ENCODE peak calls at places on chromosomes 12 and 14, in nine cellular contexts. Q, Y, Z, S, D, V, T, N and L are unnamed samples.

GRCh38 chr12:14960548-14961465 is 594 bp downstream of the ARHGDIB start:
- DNase-seq in N (no peak), T (no peak), V (no peak), Y (no peak), S (peak), D (no peak), Z (no peak), Q (peak), L (no peak)

GRCh38 chr14:101928415-101928841 is 35.9 kb upstream of the DYNC1H1 start:
- DNase-seq in D (no peak), N (no peak), Z (no peak), Y (peak), T (no peak), V (no peak), S (no peak), Q (no peak), L (no peak)

GRCh38 chr12:20368653-20369163 is 371 bp downstream of the PDE3A start:
- DNase-seq in S (peak), Z (no peak), V (no peak), T (no peak), N (no peak), D (no peak), Y (peak), Q (no peak), L (no peak)

GRCh38 chr12:117045175-117045997 is 53.8 kb downstream of the TESC start:
- DNase-seq in S (no peak), V (no peak), Z (no peak), D (no peak), Y (no peak), T (no peak), Q (peak), N (no peak), L (no peak)

GRCh38 chr14:64549805-64550538 is at the start of gene PPP1R36:
- DNase-seq in N (no peak), Y (peak), Z (no peak), D (no peak), S (peak), Q (no peak), T (peak), V (no peak), L (peak)

GRCh38 chr12:67512061-67512460 is 136.5 kb upstream of the DYRK2 start:
- DNase-seq in T (no peak), Z (no peak), Y (no peak), S (no peak), V (no peak), Q (no peak), N (no peak), D (no peak), L (no peak)

GRCh38 chr12:8947737-8948136 is 1.7 kb downstream of the M6PR start:
- DNase-seq in N (no peak), V (no peak), Z (no peak), D (no peak), T (no peak), Q (no peak), S (no peak), Y (no peak), L (no peak)

GRCh38 chr14:54600685-54601084 is 33.8 kb downstream of the SAMD4A start:
- DNase-seq in S (no peak), D (no peak), T (no peak), Y (no peak), Q (no peak), Z (no peak), N (no peak), V (no peak), L (no peak)

GRCh38 chr12:124884587-124885438 is 21.1 kb upstream of the SCARB1 start:
- DNase-seq in Q (peak), T (peak), Z (no peak), V (no peak), N (no peak), S (peak), D (no peak), Y (no peak), L (no peak)

GRCh38 chr12:65720136-65720535 is 104.1 kb upstream of the HMGA2 start:
- DNase-seq in T (no peak), Q (no peak), D (no peak), V (no peak), Z (no peak), S (no peak), N (peak), Y (no peak), L (no peak)

GRCh38 chr14:22131749-22132476 is 457.1 kb downstream of the DAD1 start:
- DNase-seq in V (no peak), T (no peak), Q (peak), N (no peak), Y (no peak), Z (no peak), S (peak), D (no peak), L (no peak)

GRCh38 chr14:101068958-101069549 is 165.5 kb upstream of the RTL1 start:
- DNase-seq in D (no peak), T (peak), Q (no peak), N (no peak), Y (peak), V (peak), S (peak), Z (peak), L (no peak)

GRCh38 chr12:15546102-15546701 is 223.9 kb downstream of the PTPRO start:
- DNase-seq in Y (no peak), T (no peak), Q (no peak), D (peak), N (no peak), Z (no peak), V (no peak), S (no peak), L (no peak)

GRCh38 chr14:52131640-52132320 is 62.9 kb upstream of the NID2 start:
- DNase-seq in Q (peak), Z (no peak), T (peak), Y (peak), D (peak), N (peak), V (no peak), S (peak), L (no peak)

GRCh38 chr12:49358548-49359141 is 8.6 kb upstream of the SPATS2 start:
- DNase-seq in Y (no peak), V (no peak), D (no peak), Q (peak), S (peak), N (peak), T (peak), Z (no peak), L (no peak)

GRCh38 chr12:23895792-23896218 is 53.7 kb downstream of the SOX5 start:
- DNase-seq in V (no peak), Z (no peak), Q (no peak), D (no peak), T (no peak), S (no peak), N (no peak), Y (no peak), L (no peak)

GRCh38 chr12:124527861-124528561 is 39.4 kb downstream of the NCOR2 start:
- DNase-seq in T (no peak), S (no peak), Z (no peak), Q (no peak), N (no peak), Y (no peak), V (no peak), D (no peak), L (no peak)

GRCh38 chr12:109632299-109632698 is 58.7 kb downstream of the MVK start:
- DNase-seq in N (no peak), V (no peak), D (no peak), T (no peak), S (no peak), Q (no peak), Z (no peak), Y (no peak), L (no peak)

GRCh38 chr14:87864356-87865230 is 128.4 kb downstream of the GALC start:
- DNase-seq in V (no peak), Z (no peak), Q (no peak), D (no peak), Y (no peak), S (no peak), T (no peak), N (no peak), L (no peak)

GRCh38 chr14:81275305-81275950 is 54.7 kb upstream of the GTF2A1 start:
- DNase-seq in V (no peak), S (no peak), N (no peak), Q (no peak), Z (no peak), T (no peak), Y (no peak), D (no peak), L (no peak)

GRCh38 chr12:52891044-52891443 is 13.8 kb downstream of the KRT8 start:
- DNase-seq in N (no peak), Y (no peak), T (no peak), V (no peak), D (no peak), S (no peak), Z (no peak), Q (no peak), L (no peak)

GRCh38 chr14:104690266-104690711 is 871 bp downstream of the INF2 start:
- DNase-seq in N (no peak), T (peak), V (no peak), S (peak), D (no peak), Z (no peak), Y (no peak), Q (no peak), L (no peak)

GRCh38 chr12:108787539-108787938 is 56.2 kb upstream of the CORO1C start:
- DNase-seq in T (no peak), N (no peak), Q (no peak), Y (no peak), D (no peak), Z (no peak), V (no peak), S (no peak), L (no peak)

GRCh38 chr12:100141666-100141997 is 1.0 kb downstream of the BLTP3B start:
- DNase-seq in V (no peak), T (no peak), S (no peak), D (no peak), Z (no peak), Y (peak), Q (peak), N (peak), L (no peak)

GRCh38 chr12:15978431-15978950 is 67.4 kb downstream of the DERA start:
- DNase-seq in N (no peak), Z (no peak), Q (no peak), Y (no peak), S (no peak), V (no peak), D (no peak), T (no peak), L (no peak)

GRCh38 chr12:46677749-46678148 is 148.0 kb downstream of the SLC38A4 start:
- DNase-seq in V (no peak), N (no peak), Y (no peak), D (no peak), T (no peak), Q (peak), Z (no peak), S (no peak), L (no peak)

GRCh38 chr12:132160016-132160415 is 15.8 kb downstream of the NOC4L start:
- DNase-seq in D (no peak), T (no peak), Y (no peak), S (no peak), Q (no peak), V (no peak), Z (no peak), N (no peak), L (no peak)

GRCh38 chr14:89444044-89444443 is 27.0 kb upstream of the FOXN3 start:
- DNase-seq in D (no peak), N (no peak), S (no peak), Z (no peak), Y (peak), V (no peak), Q (no peak), T (no peak), L (no peak)

GRCh38 chr14:99480856-99481744 is at the start of the genes CCNK and SETD3:
- DNase-seq in Y (peak), Q (peak), N (peak), S (peak), D (peak), Z (peak), T (peak), V (peak), L (peak)
- TF ChIP-seq POLR2A in Y (peak), Q (peak), N (peak), S (peak), D (peak), Z (peak), T (peak), V (peak), L (peak)

DNA sequence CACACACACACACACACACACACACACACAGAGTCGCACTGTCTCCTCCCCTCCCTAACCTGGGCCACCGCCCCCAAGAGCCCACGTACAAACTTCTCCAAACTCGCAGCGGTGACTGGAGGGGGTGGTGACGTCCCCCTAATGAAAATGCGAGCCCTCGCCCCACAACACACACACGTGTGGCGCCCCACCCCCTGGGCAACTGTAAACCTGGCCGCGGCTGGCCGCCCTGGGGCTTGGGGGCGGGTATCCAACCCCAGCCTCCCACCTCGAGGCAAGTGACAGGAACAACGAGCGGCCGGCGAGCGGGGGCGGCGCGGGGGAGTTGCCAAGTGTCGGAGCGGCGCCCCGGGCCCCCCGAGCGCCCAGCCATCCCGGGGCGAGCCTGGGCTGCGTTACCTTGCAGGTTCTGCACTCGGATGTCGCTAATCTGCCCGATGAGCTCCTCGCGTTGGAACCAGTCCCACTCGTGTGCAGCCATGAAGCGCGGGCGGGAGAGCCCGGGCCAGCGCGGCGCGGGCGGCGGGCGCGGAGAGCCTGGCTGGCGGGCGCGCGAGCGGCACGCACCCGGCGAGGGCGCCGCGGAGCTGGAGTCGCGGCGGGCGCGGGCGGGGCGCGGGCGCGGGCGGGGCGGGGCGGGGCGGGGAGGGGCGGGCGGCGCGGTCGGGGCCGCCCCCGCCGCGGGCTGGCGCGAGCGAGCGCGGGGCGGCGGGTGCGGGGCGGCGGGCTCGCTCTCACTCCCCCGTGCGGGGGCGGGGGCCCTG is at the start of gene CLMN:
- DNase-seq in S (peak), T (peak), V (no peak), Q (peak), N (peak), D (no peak), Y (no peak), Z (no peak), L (peak)
- TF ChIP-seq POLR2AphosphoS5 in S (no peak), T (no peak), V (no peak), Q (no peak), N (no peak), D (no peak), Y (no peak), Z (no peak), L (no peak)

GRCh38 chr12:6493580-6494350 is at the start of gene NCAPD2:
- DNase-seq in Q (peak), Y (peak), T (peak), S (peak), D (peak), N (peak), Z (peak), V (peak), L (peak)
- TF ChIP-seq POLR2A in Q (peak), Y (no peak), T (no peak), S (peak), D (peak), N (peak), Z (peak), V (no peak), L (peak)

DNA sequence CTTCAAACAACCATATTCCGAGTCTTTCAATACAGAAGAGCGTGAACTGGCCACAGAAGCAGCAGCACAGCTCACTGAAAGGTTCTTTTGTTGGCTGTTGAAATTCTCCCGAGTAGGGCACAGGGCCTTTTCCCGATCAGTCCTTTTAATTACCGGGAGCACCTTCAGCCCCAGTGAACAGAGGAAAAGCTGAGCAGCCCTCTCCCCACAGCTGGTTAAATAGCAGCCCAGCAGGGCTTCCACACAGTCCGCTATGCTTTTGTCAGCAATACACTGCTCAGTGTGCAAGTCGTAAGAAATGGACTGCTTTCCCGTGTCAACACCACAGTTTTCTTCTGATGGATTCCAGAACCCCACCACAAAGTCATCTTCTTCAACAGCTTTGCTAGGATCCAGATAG is 61.3 kb downstream of the DICER1 start:
- DNase-seq in N (no peak), D (no peak), Q (no peak), V (no peak), Y (no peak), S (no peak), T (no peak), Z (no peak), L (no peak)
- TF ChIP-seq POLR2AphosphoS5 in N (no peak), D (no peak), Q (no peak), V (peak), Y (no peak), S (no peak), T (no peak), Z (no peak), L (no peak)

GRCh38 chr12:68686595-68687521 is at the start of gene NUP107:
- DNase-seq in D (peak), V (peak), S (peak), Y (peak), N (peak), Z (peak), T (peak), Q (peak), L (peak)
- TF ChIP-seq POLR2A in D (peak), V (peak), S (peak), Y (no peak), N (peak), Z (no peak), T (no peak), Q (peak), L (peak)

GRCh38 chr14:45039390-45039789 is 44.5 kb upstream of the PRPF39 start:
- DNase-seq in D (no peak), Q (no peak), S (no peak), N (no peak), Z (no peak), Y (no peak), V (no peak), T (no peak), L (no peak)

GRCh38 chr14:45041641-45042040 is 42.3 kb upstream of the PRPF39 start:
- DNase-seq in Q (no peak), S (no peak), N (no peak), Y (no peak), D (no peak), Z (no peak), V (no peak), T (no peak), L (no peak)

GRCh38 chr14:45048385-45048784 is 35.5 kb upstream of the PRPF39 start:
- DNase-seq in T (no peak), D (no peak), S (no peak), Q (no peak), N (no peak), Z (no peak), Y (no peak), V (no peak), L (no peak)

GRCh38 chr14:45038865-45039264 is 45.1 kb upstream of the PRPF39 start:
- DNase-seq in S (no peak), Y (no peak), Q (no peak), D (no peak), T (no peak), N (no peak), V (no peak), Z (no peak), L (no peak)

DNA sequence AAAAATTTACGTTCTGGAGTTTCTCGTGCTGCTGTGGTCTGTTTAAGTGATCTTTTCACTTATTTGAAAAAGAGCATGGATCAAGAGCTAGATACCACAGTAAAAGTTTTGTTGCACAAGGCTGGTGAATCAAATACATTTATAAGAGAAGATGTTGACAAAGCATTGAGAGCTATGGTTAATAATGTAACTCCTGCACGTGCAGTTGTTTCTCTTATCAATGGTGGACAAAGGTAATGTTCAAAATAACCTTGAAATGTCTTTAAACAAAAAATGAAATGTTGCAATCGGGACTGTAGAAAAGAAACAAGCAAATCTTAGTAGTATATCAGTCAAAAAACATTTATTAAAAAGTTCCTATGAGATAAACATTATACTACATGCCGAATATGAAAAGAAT is 39.3 kb upstream of the PRPF39 start:
- DNase-seq in Z (no peak), T (no peak), Q (no peak), N (no peak), S (no peak), V (no peak), D (no peak), Y (no peak), L (no peak)
- TF ChIP-seq POLR2AphosphoS5 in Z (no peak), T (no peak), Q (no peak), N (no peak), S (no peak), V (no peak), D (no peak), Y (no peak), L (no peak)